ENCODE peak calls at places on chromosomes 12 and 14, in eight cellular contexts. L, A, V, F, J, W, N and H are unnamed samples. For H3K4me1 and H3K27me3, the result is how much of the 10 kb centered on the place peaks cover.

GRCh38 chr12:4443616-4444015 is 2.0 kb downstream of the FGF6 start:
- DNase-seq in F (peak), V (no peak), N (no peak), A (no peak), L (no peak), J (no peak), W (no peak), H (no peak)

GRCh38 chr12:6745751-6746525 is 7.0 kb downstream of the MLF2 start:
- DNase-seq in A (no peak), J (no peak), W (peak), V (no peak), F (peak), N (no peak), L (no peak), H (no peak)

GRCh38 chr12:51529586-51529985 is 61.4 kb upstream of the SCN8A start:
- DNase-seq in W (no peak), L (no peak), A (no peak), N (no peak), F (no peak), V (peak), J (no peak), H (no peak)

GRCh38 chr14:67221248-67221981 is 19.8 kb upstream of the PALS1 start:
- DNase-seq in N (no peak), L (peak), V (no peak), W (no peak), F (no peak), A (no peak), J (no peak), H (no peak)

GRCh38 chr14:74502236-74503019 is 8.9 kb downstream of the ISCA2 start:
- DNase-seq in J (no peak), L (peak), N (no peak), A (no peak), V (peak), W (no peak), F (no peak), H (no peak)

GRCh38 chr12:46446645-46447044 is 74.1 kb upstream of the SLC38A2 start:
- DNase-seq in A (no peak), F (no peak), L (peak), W (no peak), J (no peak), N (no peak), V (no peak), H (no peak)

GRCh38 chr14:81275305-81275950 is 54.7 kb upstream of the GTF2A1 start:
- DNase-seq in L (no peak), A (no peak), F (no peak), W (peak), N (no peak), V (no peak), J (no peak), H (peak)

GRCh38 chr12:753401-754237 is 1.2 kb downstream of the WNK1 start:
- DNase-seq in V (peak), N (peak), J (peak), A (peak), L (peak), F (peak), W (peak), H (peak)

GRCh38 chr12:105204916-105205315 is 31.1 kb downstream of the APPL2 start:
- DNase-seq in F (no peak), L (no peak), V (peak), W (no peak), N (no peak), J (no peak), A (no peak), H (no peak)

GRCh38 chr12:62846506-62846905 is 88.4 kb downstream of the PPM1H start:
- DNase-seq in N (no peak), W (no peak), V (no peak), F (no peak), J (no peak), A (no peak), L (no peak), H (no peak)

GRCh38 chr12:11753826-11754225 is 104.4 kb downstream of the ETV6 start:
- DNase-seq in A (no peak), L (no peak), F (no peak), W (no peak), J (no peak), N (no peak), V (no peak), H (no peak)

GRCh38 chr14:32383337-32384009 is 54.4 kb downstream of the AKAP6 start:
- DNase-seq in V (no peak), A (no peak), W (no peak), J (no peak), L (peak), N (no peak), F (no peak), H (no peak)

GRCh38 chr12:52032431-52032796 is 18.8 kb upstream of the NR4A1 start:
- DNase-seq in W (peak), A (no peak), J (peak), F (no peak), V (peak), L (peak), N (peak), H (peak)

GRCh38 chr14:53409974-53410373 is 256.9 kb upstream of the DDHD1 start:
- DNase-seq in N (no peak), V (no peak), W (no peak), J (no peak), F (no peak), L (no peak), A (no peak), H (no peak)

GRCh38 chr12:117294206-117294605 is 67.2 kb downstream of the NOS1 start:
- DNase-seq in L (no peak), F (no peak), J (no peak), V (no peak), W (no peak), A (no peak), N (no peak), H (no peak)

GRCh38 chr12:24045816-24046257 is 96.4 kb upstream of the SOX5 start:
- DNase-seq in F (no peak), J (no peak), V (peak), N (peak), W (no peak), L (peak), A (no peak), H (no peak)

DNA sequence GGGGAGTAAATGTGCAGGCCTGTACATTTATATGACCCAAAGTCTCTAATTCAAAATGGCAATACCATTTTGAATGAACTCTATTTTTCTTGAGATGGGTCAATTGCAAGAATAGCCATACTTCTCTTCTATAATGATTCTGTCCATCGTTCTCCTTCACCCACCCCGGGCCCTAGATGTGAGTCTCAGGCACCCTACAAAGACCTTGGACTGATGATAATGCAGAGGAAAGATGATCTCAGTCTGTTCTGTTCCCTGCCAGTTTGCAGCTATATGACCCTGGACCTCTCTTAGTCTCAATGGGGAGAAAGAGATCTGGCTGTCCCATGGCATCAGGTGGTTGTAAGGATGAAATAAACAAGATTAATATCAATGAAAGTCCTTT is 30.1 kb downstream of the VCPKMT start:
- DNase-seq in J (no peak), L (no peak), V (no peak), F (no peak), N (no peak), W (no peak), A (no peak), H (no peak)
- H3K27ac ChIP-seq in J (no peak), L (no peak), V (no peak), F (peak), N (no peak), W (no peak), A (no peak), H (no peak)

DNA sequence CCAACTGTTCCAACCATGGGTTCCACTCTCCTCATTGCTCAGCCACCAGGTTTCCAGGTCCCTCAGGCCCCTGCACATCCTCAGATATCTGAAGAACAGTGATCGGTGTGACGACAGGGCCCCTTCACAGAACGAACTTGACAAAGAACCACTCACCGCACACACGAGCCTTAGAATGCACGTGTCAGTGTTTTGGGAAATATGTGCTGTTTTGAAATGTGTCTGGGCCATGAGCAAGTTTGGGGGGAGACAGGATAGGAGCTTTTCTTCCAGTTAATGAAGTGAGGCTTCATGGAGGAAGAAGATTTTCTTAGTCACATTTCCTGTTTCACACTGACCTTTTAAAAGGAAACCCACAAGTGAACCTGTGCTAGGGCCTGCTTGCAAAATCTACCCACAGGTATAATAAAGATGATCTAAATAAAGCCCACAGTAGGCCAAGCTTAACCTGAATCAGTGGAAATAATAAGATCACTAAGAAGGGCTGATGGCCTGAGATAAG is 58.6 kb downstream of the ZFP36L1 start:
- DNase-seq in N (no peak), V (no peak), J (no peak), L (no peak), A (no peak), W (no peak), F (peak), H (no peak)
- H3K4me1 ChIP-seq in N (under half), V (under half), J (under half), L (under half), A (under half), W (half or more), F (under half), H (under half)

GRCh38 chr14:99803106-99803437 is 9.9 kb downstream of the EML1 start:
- DNase-seq in A (no peak), L (no peak), F (no peak), J (no peak), V (no peak), N (no peak), W (no peak), H (no peak)
- H3K27me3 ChIP-seq in A (under half), L (under half), F (under half), J (under half), V (under half), N (under half), W (under half), H (under half)

GRCh38 chr12:81077329-81077685 is 572 bp upstream of the ACSS3 start:
- DNase-seq in W (peak), F (no peak), V (no peak), A (no peak), L (peak), N (peak), J (peak), H (peak)
- H3K27ac ChIP-seq in W (peak), F (no peak), V (peak), A (peak), L (no peak), N (peak), J (peak), H (peak)

GRCh38 chr14:95257521-95257920 is 62.2 kb downstream of the CLMN start:
- DNase-seq in J (no peak), N (no peak), W (no peak), L (no peak), A (no peak), V (no peak), F (no peak), H (no peak)

GRCh38 chr14:95258156-95258555 is 61.6 kb downstream of the CLMN start:
- DNase-seq in L (no peak), W (no peak), N (no peak), A (no peak), F (no peak), J (no peak), V (no peak), H (no peak)

GRCh38 chr14:95255487-95255886 is 64.2 kb downstream of the CLMN start:
- DNase-seq in F (no peak), V (peak), W (no peak), A (peak), J (peak), N (peak), L (peak), H (no peak)

GRCh38 chr14:95256011-95256775 is 63.5 kb downstream of the CLMN start:
- DNase-seq in V (no peak), F (no peak), A (no peak), W (no peak), L (no peak), N (no peak), J (no peak), H (no peak)

GRCh38 chr14:95256776-95257060 is 63.0 kb downstream of the CLMN start:
- DNase-seq in W (no peak), V (no peak), A (no peak), J (no peak), L (no peak), N (no peak), F (no peak), H (no peak)
- H3K4me1 ChIP-seq in W (under half), V (under half), A (under half), J (under half), L (under half), N (under half), F (under half), H (under half)

DNA sequence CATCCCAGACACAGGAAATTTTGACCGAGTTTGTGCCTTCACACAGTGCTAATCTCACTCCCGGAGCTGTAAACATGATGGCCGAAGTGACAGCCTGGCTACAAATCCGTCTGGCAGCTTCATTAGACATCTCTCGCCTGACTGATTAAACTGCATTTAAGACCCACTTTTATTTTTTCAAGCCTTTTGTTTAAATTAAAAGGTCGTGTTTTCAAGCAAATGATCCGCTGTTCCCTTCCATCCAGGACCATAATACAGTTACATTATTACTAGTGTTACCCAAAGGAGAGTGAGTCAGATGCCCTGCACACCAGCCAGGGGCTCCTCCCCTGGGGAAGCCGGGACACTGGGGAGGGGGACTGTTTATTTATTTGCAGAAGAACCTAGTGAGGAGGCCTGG is 200.2 kb downstream of the EXOC5 start:
- DNase-seq in F (no peak), V (no peak), A (no peak), N (no peak), L (no peak), W (no peak), J (no peak), H (no peak)
- H3K27me3 ChIP-seq in F (under half), V (under half), A (under half), N (under half), L (under half), W (under half), J (under half), H (under half)

DNA sequence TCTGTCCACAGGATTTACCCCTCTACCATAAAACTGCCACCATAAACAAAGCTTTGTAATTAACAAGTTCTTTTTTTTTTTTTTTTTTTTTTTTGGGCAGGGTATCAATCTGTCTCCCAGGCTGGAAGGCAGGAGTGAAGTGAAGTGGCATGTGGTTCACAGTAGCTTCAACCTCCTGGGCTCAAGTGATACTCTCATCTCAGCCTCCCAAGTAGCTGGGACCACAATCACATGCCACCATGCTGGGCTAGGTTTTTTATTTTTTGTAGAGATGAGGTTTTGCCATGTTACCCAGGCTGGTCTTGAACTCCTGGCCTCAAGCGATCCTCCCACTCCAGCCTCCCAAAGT is 61.1 kb upstream of the NUDT4 start:
- DNase-seq in V (no peak), L (no peak), W (no peak), F (no peak), J (no peak), A (no peak), N (no peak), H (no peak)
- H3K27ac ChIP-seq in V (peak), L (no peak), W (no peak), F (no peak), J (no peak), A (no peak), N (no peak), H (no peak)

GRCh38 chr14:93005135-93005813 is 82.3 kb downstream of the CHGA start:
- DNase-seq in W (no peak), F (no peak), N (no peak), A (no peak), J (no peak), V (no peak), L (no peak), H (peak)

GRCh38 chr14:93003945-93004698 is 81.2 kb downstream of the CHGA start:
- DNase-seq in W (no peak), L (peak), J (peak), V (no peak), F (no peak), N (no peak), A (no peak), H (no peak)

GRCh38 chr14:93002049-93002448 is 79.1 kb downstream of the CHGA start:
- DNase-seq in N (no peak), A (no peak), W (no peak), J (no peak), V (no peak), F (no peak), L (no peak), H (no peak)

GRCh38 chr14:93004699-93005082 is 81.7 kb downstream of the CHGA start:
- DNase-seq in F (no peak), N (no peak), J (no peak), W (no peak), L (no peak), V (no peak), A (no peak), H (peak)

DNA sequence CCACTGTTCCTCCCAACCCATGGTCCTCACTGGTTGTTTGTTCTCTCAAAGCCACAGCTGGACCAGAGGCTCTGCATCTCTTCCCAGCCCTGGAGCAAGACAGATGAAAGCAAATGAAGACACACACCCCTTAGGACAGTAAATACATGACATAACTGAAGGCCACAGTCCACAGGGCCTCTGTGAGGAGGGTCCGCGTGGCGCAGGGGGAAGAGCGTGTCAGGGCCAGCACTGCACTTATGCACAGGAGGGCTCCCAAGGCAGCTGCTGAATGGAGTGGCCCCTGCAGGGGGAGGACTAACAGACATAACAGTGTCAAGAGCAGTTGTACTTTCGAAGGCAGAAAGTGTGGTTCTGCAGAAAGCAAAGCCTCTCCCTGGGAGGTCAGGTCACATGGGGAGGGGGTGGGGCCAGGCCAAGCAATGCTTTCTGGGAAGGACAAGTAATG is 79.9 kb downstream of the CHGA start:
- DNase-seq in W (no peak), L (no peak), N (no peak), J (no peak), A (no peak), F (no peak), V (no peak), H (no peak)
- H3K4me1 ChIP-seq in W (under half), L (under half), N (under half), J (under half), A (under half), F (under half), V (under half), H (under half)

GRCh38 chr12:53955776-53956250 is 1.1 kb downstream of the HOXC12 start:
- DNase-seq in L (no peak), V (no peak), W (no peak), N (no peak), F (no peak), J (no peak), A (no peak), H (no peak)
- H3K27me3 ChIP-seq in L (half or more), V (half or more), W (half or more), N (half or more), F (half or more), J (under half), A (half or more), H (under half)